ENCODE peak calls at places on chromosomes 5 and 9, in six cellular contexts. O is stomach, Q is foreskin fibroblast, F is astrocyte of the cerebellum, G is BE2C, K is dorsolateral prefrontal cortex. U is an unnamed sample.

GRCh38 chr5:172433513-172433912 is 20.8 kb downstream of the SH3PXD2B start:
- DNase-seq in F (no peak), Q (no peak), O (no peak), K (no peak), G (no peak), U (no peak)

GRCh38 chr5:154178661-154179060 is 11.9 kb upstream of the GALNT10 start:
- DNase-seq in K (no peak), O (no peak), F (no peak), G (no peak), Q (no peak), U (no peak)

GRCh38 chr9:13274901-13275641 is 4.4 kb downstream of the MPDZ start:
- DNase-seq in F (peak; percentile 24), O (no peak), K (no peak), Q (peak; percentile 38), G (no peak), U (peak; percentile 86)

GRCh38 chr5:127492854-127493738 is 24.3 kb upstream of the PRRC1 start:
- DNase-seq in F (peak; percentile 35), G (no peak), O (no peak), K (no peak), Q (peak; percentile 6), U (peak; percentile 75)

GRCh38 chr9:33524431-33524947 is 438 bp downstream of the ANKRD18B start:
- DNase-seq in Q (no peak), K (peak; percentile 34), F (no peak), O (no peak), G (peak; percentile 34), U (peak; percentile 2)

GRCh38 chr9:111897831-111898144 is 1.2 kb downstream of the UGCG start:
- DNase-seq in F (no peak), K (no peak), O (no peak), Q (no peak), G (no peak), U (peak; percentile 62)

GRCh38 chr5:123810253-123810652 is 298.3 kb downstream of the CSNK1G3 start:
- DNase-seq in K (no peak), F (no peak), O (no peak), Q (peak; percentile 6), G (no peak), U (peak; percentile 3)

GRCh38 chr5:170070556-170071412 is 34.9 kb upstream of the FOXI1 start:
- DNase-seq in O (no peak), F (peak; percentile 1), K (peak; percentile 43), Q (peak; percentile 20), G (peak; percentile 73), U (peak; percentile 59)

GRCh38 chr9:98074119-98074990 is 17.8 kb downstream of the NANS start:
- DNase-seq in Q (peak; percentile 42), O (peak; percentile 81), F (peak; percentile 27), K (peak; percentile 52), G (peak; percentile 65), U (peak; percentile 71)

GRCh38 chr5:109516385-109516784 is 106.6 kb upstream of the PJA2 start:
- DNase-seq in K (no peak), G (no peak), F (no peak), Q (no peak), O (no peak), U (no peak)

GRCh38 chr5:35436441-35437057 is 181.1 kb upstream of the SPEF2 start:
- DNase-seq in Q (no peak), G (peak; percentile 20), O (no peak), K (no peak), F (peak; percentile 1), U (peak; percentile 48)

GRCh38 chr9:38685535-38685934 is 34.4 kb downstream of the FAM240B start:
- DNase-seq in K (no peak), O (no peak), F (no peak), Q (no peak), G (no peak), U (no peak)

GRCh38 chr5:122726990-122727616 is 47.8 kb upstream of the SNX2 start:
- DNase-seq in G (no peak), K (no peak), F (peak; percentile 64), Q (peak; percentile 56), O (no peak), U (peak; percentile 83)

GRCh38 chr9:122464633-122465567 is 12.8 kb downstream of the OR1J1 start:
- DNase-seq in G (peak; percentile 75), F (peak; percentile 70), Q (peak; percentile 85), K (peak; percentile 69), O (peak; percentile 83), U (peak; percentile 96)

GRCh38 chr5:14560091-14560595 is 21.4 kb upstream of the OTULINL start:
- DNase-seq in F (no peak), Q (no peak), K (no peak), O (no peak), G (no peak), U (no peak)

GRCh38 chr9:80968611-80969010 is 720.7 kb downstream of the TLE1 start:
- DNase-seq in Q (peak; percentile 76), K (no peak), O (no peak), F (peak; percentile 57), G (no peak), U (peak; percentile 87)

GRCh38 chr9:124450241-124450924 is at the start of gene ADGRD2:
- DNase-seq in G (peak; percentile 77), Q (peak; percentile 7), K (no peak), F (no peak), O (no peak), U (peak; percentile 5)

GRCh38 chr5:91136271-91136670 is 246.8 kb downstream of the ARRDC3 start:
- DNase-seq in K (no peak), F (peak; percentile 27), O (no peak), Q (no peak), G (no peak), U (peak; percentile 36)

GRCh38 chr5:151058301-151058700 is 22.5 kb downstream of the TNIP1 start:
- DNase-seq in K (no peak), G (no peak), Q (no peak), F (no peak), O (no peak), U (no peak)

GRCh38 chr9:135330307-135330631 is 149.3 kb upstream of the PPP1R26 start:
- DNase-seq in Q (no peak), F (no peak), O (no peak), G (peak; percentile 27), K (no peak), U (no peak)

GRCh38 chr9:128091144-128091543 is 23.1 kb downstream of the SLC25A25 start:
- DNase-seq in G (peak; percentile 91), O (no peak), Q (peak; percentile 90), F (peak; percentile 86), K (peak; percentile 97), U (peak; percentile 79)

GRCh38 chr9:130970855-130971254 is 31.8 kb upstream of the FIBCD1 start:
- DNase-seq in K (no peak), Q (no peak), G (no peak), O (no peak), F (no peak), U (no peak)
- H3K4me3 ChIP-seq in K (no peak overlapping the region), Q (no peak overlapping the region), G (no peak overlapping the region), O (no peak overlapping the region), F (no peak overlapping the region), U (no peak overlapping the region)

DNA sequence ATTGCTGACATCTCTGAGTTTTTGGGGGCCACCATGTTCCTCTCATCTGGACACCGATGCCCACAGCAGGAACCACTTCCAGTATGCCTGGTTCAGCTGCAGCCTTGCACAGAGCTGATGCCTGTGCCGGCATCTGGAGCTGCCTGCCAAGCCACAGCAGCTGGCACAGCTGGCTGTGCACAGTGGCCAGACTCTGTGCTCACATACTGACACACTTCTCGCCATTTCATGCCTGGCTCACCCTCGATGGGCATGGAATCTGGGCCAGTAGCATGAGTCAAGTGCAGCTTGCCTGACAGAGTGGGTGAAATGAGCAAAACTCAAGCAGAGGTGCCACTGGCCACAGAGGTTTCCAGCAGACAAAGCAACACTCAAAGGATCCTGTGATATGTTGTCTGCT is 863.4 kb downstream of the DNAH5 start:
- DNase-seq in K (no peak), O (no peak), G (no peak), Q (no peak), F (no peak), U (no peak)
- TF ChIP-seq CTCF in K (no peak), O (no peak), G (no peak), Q (no peak), F (no peak), U (no peak)

GRCh38 chr9:92767078-92768054 is 2.7 kb upstream of the BICD2 start:
- DNase-seq in K (no peak), Q (no peak), F (no peak), O (no peak), G (no peak), U (peak; percentile 77)

GRCh38 chr9:92769276-92769675 is 4.6 kb upstream of the BICD2 start:
- DNase-seq in K (no peak), F (no peak), O (no peak), Q (no peak), G (no peak), U (no peak)

GRCh38 chr9:92773810-92774209 is 9.2 kb upstream of the BICD2 start:
- DNase-seq in Q (no peak), F (no peak), O (no peak), K (no peak), G (no peak), U (no peak)

GRCh38 chr9:92771309-92771708 is 6.7 kb upstream of the BICD2 start:
- DNase-seq in K (no peak), F (no peak), O (no peak), G (no peak), Q (no peak), U (no peak)

GRCh38 chr9:92770005-92770995 is 5.7 kb upstream of the BICD2 start:
- DNase-seq in F (no peak), Q (no peak), G (peak; percentile 58), O (no peak), K (no peak), U (peak; percentile 49)
- H3K4me3 ChIP-seq in F (no peak overlapping the region), Q (no peak overlapping the region), G (no peak overlapping the region), O (no peak overlapping the region), K (no peak overlapping the region), U (no peak overlapping the region)

DNA sequence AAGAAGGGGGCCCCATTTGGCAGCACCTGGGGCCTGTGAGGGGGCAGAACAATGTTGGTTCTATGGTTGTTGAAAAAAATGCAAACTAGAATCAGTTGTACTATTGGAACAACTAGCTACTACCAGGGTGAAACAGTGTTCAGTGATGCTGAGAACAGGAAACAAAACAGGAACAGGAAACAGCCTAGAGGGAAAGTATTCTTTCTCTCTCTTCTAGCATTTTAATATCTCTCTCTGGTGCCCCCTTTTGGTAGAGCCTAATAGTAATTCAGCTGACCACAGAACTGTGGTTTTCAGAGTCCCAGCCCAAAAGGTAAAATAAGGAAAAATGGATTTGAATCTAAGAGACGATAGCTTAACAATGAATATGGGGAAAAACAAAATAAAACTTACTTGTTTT is 138.0 kb upstream of the KCNN2 start:
- DNase-seq in O (no peak), F (no peak), K (no peak), G (peak; percentile 19), Q (no peak), U (peak; percentile 58)
- TF ChIP-seq CTCF in O (peak; percentile 32), F (peak; percentile 21), K (no peak), G (peak; percentile 55), Q (peak; percentile 8), U (peak; percentile 59)

U was measured in cardiac fibroblast.